ENCODE peak calls at places on chromosome 13, in five cellular contexts. S, L, Q, R and H are unnamed samples.

GRCh38 chr13:59230484-59231264 is 933.1 kb downstream of the DIAPH3 start:
- DNase-seq in S (no peak), L (no peak), Q (no peak), R (no peak), H (no peak)

GRCh38 chr13:110913322-110913721 is 1.5 kb downstream of the ANKRD10 start:
- DNase-seq in S (no peak), L (no peak), Q (no peak), R (no peak), H (peak; percentile 76)

GRCh38 chr13:55816976-55817601 is 1323.6 kb upstream of the PRR20A start:
- DNase-seq in S (no peak), L (no peak), Q (no peak), R (no peak), H (no peak)

GRCh38 chr13:44393391-44393790 is 19.8 kb downstream of the SERP2 start:
- DNase-seq in S (no peak), L (no peak), Q (no peak), R (peak; percentile 14), H (peak; percentile 63)

GRCh38 chr13:28679628-28680027 is 20.7 kb downstream of the POMP start:
- DNase-seq in S (no peak), L (no peak), Q (no peak), R (no peak), H (no peak)

GRCh38 chr13:38135590-38135989 is 214.1 kb upstream of the UFM1 start:
- DNase-seq in S (no peak), L (no peak), Q (no peak), R (no peak), H (no peak)

GRCh38 chr13:110275931-110276552 is 30.9 kb downstream of the COL4A1 start:
- DNase-seq in S (no peak), L (peak; percentile 68), Q (peak; percentile 72), R (peak; percentile 84), H (no peak)

GRCh38 chr13:36214163-36214921 is at the start of gene SOHLH2:
- DNase-seq in S (no peak), L (no peak), Q (no peak), R (no peak), H (no peak)

GRCh38 chr13:107743523-107743922 is 471.8 kb downstream of the LIG4 start:
- DNase-seq in S (no peak), L (no peak), Q (no peak), R (no peak), H (no peak)

GRCh38 chr13:111210488-111210887 is 95.4 kb downstream of the ARHGEF7 start:
- DNase-seq in S (no peak), L (no peak), Q (no peak), R (no peak), H (no peak)

GRCh38 chr13:91056746-91057145 is 290.7 kb upstream of the MIR17HG start:
- DNase-seq in S (no peak), L (no peak), Q (no peak), R (no peak), H (no peak)

GRCh38 chr13:59715591-59715990 is 448.1 kb downstream of the DIAPH3 start:
- DNase-seq in S (no peak), L (no peak), Q (no peak), R (no peak), H (no peak)

GRCh38 chr13:48160879-48161278 is 66.0 kb upstream of the MED4 start:
- DNase-seq in S (peak; percentile 13), L (peak; percentile 27), Q (no peak), R (no peak), H (no peak)

GRCh38 chr13:109668433-109669233 is 117.8 kb downstream of the IRS2 start:
- DNase-seq in S (no peak), L (no peak), Q (peak; percentile 68), R (no peak), H (no peak)

GRCh38 chr13:24301434-24301833 is 7.9 kb upstream of the C1QTNF9 start:
- DNase-seq in S (no peak), L (no peak), Q (no peak), R (peak; percentile 22), H (no peak)

GRCh38 chr13:112674412-112675383 is 15.1 kb upstream of the ATP11A start:
- DNase-seq in S (no peak), L (no peak), Q (no peak), R (no peak), H (no peak)

GRCh38 chr13:74135306-74136088 is 1.3 kb upstream of the KLF12 start:
- DNase-seq in S (peak; percentile 62), L (peak; percentile 30), Q (peak; percentile 92), R (peak; percentile 81), H (peak; percentile 78)

GRCh38 chr13:35763805-35764170 is 287.3 kb upstream of the MAB21L1 start:
- DNase-seq in S (no peak), L (no peak), Q (no peak), R (no peak), H (no peak)

GRCh38 chr13:112711528-112712265 is 21.9 kb downstream of the ATP11A start:
- DNase-seq in S (peak; percentile 80), L (peak; percentile 80), Q (peak; percentile 96), R (peak; percentile 95), H (peak; percentile 78)

GRCh38 chr13:67366533-67366932 is 136.4 kb upstream of the PCDH9 start:
- DNase-seq in S (peak; percentile 11), L (no peak), Q (no peak), R (no peak), H (no peak)

GRCh38 chr13:71787461-71787860 is 79.5 kb downstream of the DACH1 start:
- DNase-seq in S (no peak), L (no peak), Q (no peak), R (no peak), H (no peak)

GRCh38 chr13:59658027-59658735 is 505.5 kb downstream of the DIAPH3 start:
- DNase-seq in S (no peak), L (no peak), Q (no peak), R (no peak), H (no peak)

GRCh38 chr13:80059789-80060188 is 281.1 kb downstream of the SPRY2 start:
- DNase-seq in S (no peak), L (no peak), Q (no peak), R (no peak), H (no peak)

GRCh38 chr13:99312493-99312883 is 5.3 kb upstream of the GPR183 start:
- DNase-seq in S (no peak), L (peak; percentile 59), Q (no peak), R (peak; percentile 93), H (peak; percentile 45)

GRCh38 chr13:101838305-101838835 is 385.9 kb downstream of the ITGBL1 start:
- DNase-seq in S (no peak), L (no peak), Q (no peak), R (no peak), H (no peak)

GRCh38 chr13:59483441-59484116 is 680.1 kb downstream of the DIAPH3 start:
- DNase-seq in S (no peak), L (no peak), Q (no peak), R (no peak), H (no peak)

GRCh38 chr13:30790592-30790991 is 55.2 kb downstream of the ALOX5AP start:
- DNase-seq in S (no peak), L (no peak), Q (no peak), R (no peak), H (no peak)

GRCh38 chr13:30789360-30789862 is 54.1 kb downstream of the ALOX5AP start:
- DNase-seq in S (no peak), L (no peak), Q (no peak), R (no peak), H (no peak)

GRCh38 chr13:30796132-30796832 is 60.9 kb downstream of the ALOX5AP start:
- DNase-seq in S (peak; percentile 37), L (no peak), Q (no peak), R (peak; percentile 62), H (no peak)

GRCh38 chr13:30791354-30791921 is 56.1 kb downstream of the ALOX5AP start:
- DNase-seq in S (no peak), L (peak; percentile 49), Q (no peak), R (no peak), H (no peak)

GRCh38 chr13:30792257-30793000 is 57.1 kb downstream of the ALOX5AP start:
- DNase-seq in S (peak; percentile 36), L (peak; percentile 55), Q (no peak), R (peak; percentile 89), H (peak; percentile 50)
- TF ChIP-seq EP300 in S (no peak), L (peak; percentile 41), Q (no peak), R (no peak), H (no peak)

DNA sequence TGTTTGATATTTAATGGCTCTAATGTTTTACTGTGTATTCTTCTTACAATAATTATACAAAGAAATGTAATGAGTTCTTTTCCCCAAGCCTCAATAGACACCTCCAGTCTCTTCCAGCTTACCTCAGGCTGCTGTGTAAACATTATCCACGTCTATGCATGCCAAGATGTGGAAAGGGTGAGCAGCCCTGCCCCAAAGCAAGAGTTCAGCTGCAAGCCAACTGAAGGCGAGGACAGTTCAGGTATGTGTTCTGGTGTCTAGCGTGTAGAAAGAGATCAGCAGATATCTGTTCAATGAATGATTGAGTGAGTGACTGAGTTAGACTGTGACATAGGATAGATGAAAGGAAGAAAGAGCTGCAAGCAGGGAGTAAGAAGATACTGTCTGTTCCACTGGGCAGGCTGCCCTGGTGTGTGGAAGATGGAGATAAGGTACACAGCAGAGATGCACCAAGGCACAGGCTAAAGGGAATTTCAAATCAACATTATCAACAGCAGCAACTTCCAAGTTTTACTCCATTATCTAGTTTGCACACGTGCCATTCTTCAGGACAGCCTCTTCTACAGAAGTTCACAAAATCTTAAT is 66.0 kb downstream of the LATS2 start:
- DNase-seq in S (no peak), L (no peak), Q (no peak), R (no peak), H (no peak)
- H3K4me1 ChIP-seq in S (peaks cover 21% of the 10 kb centered on the region), L (peaks cover 10% of the 10 kb centered on the region), Q (peaks cover 38% of the 10 kb centered on the region), R (peaks cover 21% of the 10 kb centered on the region), H (no peaks in the 10 kb centered on the region)

GRCh38 chr13:33174491-33174890 is 111.1 kb downstream of the STARD13 start:
- DNase-seq in S (no peak), L (no peak), Q (no peak), R (no peak), H (no peak)
- H3K27ac ChIP-seq in S (no peak overlapping the region), L (peak overlapping the region; percentile 9), Q (peak overlapping the region; percentile 14), R (peak overlapping the region; percentile 58), H (no peak overlapping the region)

GRCh38 chr13:40236566-40237168 is 429.8 kb downstream of the FOXO1 start:
- DNase-seq in S (no peak), L (peak; percentile 59), Q (no peak), R (peak; percentile 87), H (no peak)
- TF ChIP-seq EP300 in S (no peak), L (peak; percentile 3), Q (no peak), R (peak; percentile 35), H (no peak)

GRCh38 chr13:98307392-98307743 is 130.3 kb upstream of the RNF113B start:
- DNase-seq in S (no peak), L (no peak), Q (no peak), R (no peak), H (no peak)
- H3K4me1 ChIP-seq in S (peaks cover 10% of the 10 kb centered on the region), L (no peaks in the 10 kb centered on the region), Q (peaks cover 14% of the 10 kb centered on the region), R (peaks cover 35% of the 10 kb centered on the region), H (peaks cover 4% of the 10 kb centered on the region)